ENCODE peak calls at places on chromosomes 6 and 20, in eight cellular contexts. O is body of pancreas, F is mesothelial cell of epicardium, C is WERI-Rb-1, U is mucosa of descending colon, D is GM23338, W is AG10803, I is fibroblast of the aortic adventitia. G is an unnamed sample.

GRCh38 chr6:99064769-99065168 is 117.0 kb upstream of the FBXL4 start:
- DNase-seq in I (no peak), F (no peak), U (no peak), W (no peak), O (no peak), D (no peak), C (no peak), G (no peak)

GRCh38 chr20:53070714-53071392 is 98.7 kb downstream of the TSHZ2 start:
- DNase-seq in D (no peak), U (no peak), C (no peak), O (no peak), W (no peak), F (no peak), I (no peak), G (no peak)

GRCh38 chr6:42498473-42499128 is 46.9 kb upstream of the TRERF1 start:
- DNase-seq in O (no peak), I (no peak), D (peak), C (peak), W (no peak), F (no peak), U (peak), G (no peak)

GRCh38 chr6:15243994-15244604 is 1.8 kb upstream of the JARID2 start:
- DNase-seq in D (peak), I (no peak), W (no peak), O (peak), F (peak), C (no peak), U (no peak), G (no peak)

GRCh38 chr20:35947489-35947888 is 6.8 kb downstream of the SCAND1 start:
- DNase-seq in U (no peak), W (peak), D (peak), C (peak), I (peak), O (no peak), F (no peak), G (peak)

GRCh38 chr6:170487707-170488329 is 65.3 kb downstream of the PSMB1 start:
- DNase-seq in O (no peak), F (no peak), D (no peak), W (no peak), I (no peak), C (no peak), U (no peak), G (no peak)

GRCh38 chr20:48638546-48638945 is 189.3 kb downstream of the PREX1 start:
- DNase-seq in O (no peak), C (no peak), W (peak), F (no peak), D (no peak), U (no peak), I (peak), G (no peak)

GRCh38 chr20:62515280-62515679 is 39.5 kb upstream of the GATA5 start:
- DNase-seq in C (no peak), I (no peak), F (no peak), O (no peak), D (no peak), U (no peak), W (no peak), G (no peak)

GRCh38 chr6:106804238-106805016 is 170.1 kb downstream of the CD24 start:
- DNase-seq in U (no peak), D (peak), W (no peak), F (no peak), C (no peak), I (no peak), O (no peak), G (no peak)

GRCh38 chr6:103800131-103800670 is 1059.5 kb downstream of the HACE1 start:
- DNase-seq in D (no peak), I (no peak), W (no peak), O (no peak), U (no peak), F (no peak), C (peak), G (no peak)

GRCh38 chr6:26351544-26351953 is 13.4 kb upstream of the BTN3A2 start:
- DNase-seq in U (no peak), I (peak), O (no peak), F (no peak), D (no peak), C (peak), W (peak), G (no peak)

GRCh38 chr6:21227486-21227885 is 366.1 kb upstream of the SOX4 start:
- DNase-seq in W (no peak), I (no peak), O (no peak), C (no peak), D (no peak), F (no peak), U (no peak), G (no peak)

GRCh38 chr6:15901141-15902115 is 227.5 kb upstream of the MYLIP start:
- DNase-seq in I (no peak), F (no peak), D (no peak), O (no peak), C (no peak), W (no peak), U (peak), G (no peak)

GRCh38 chr6:21299216-21299615 is 294.3 kb upstream of the SOX4 start:
- DNase-seq in D (no peak), O (no peak), W (no peak), F (no peak), U (no peak), I (no peak), C (no peak), G (no peak)

GRCh38 chr6:149834513-149835481 is 29.4 kb downstream of the LRP11 start:
- DNase-seq in U (peak), I (peak), C (peak), F (peak), D (peak), W (peak), O (peak), G (peak)

GRCh38 chr6:3791526-3792212 is 40.2 kb upstream of the PXDC1 start:
- DNase-seq in U (no peak), F (no peak), W (no peak), D (no peak), O (no peak), I (no peak), C (no peak), G (no peak)

GRCh38 chr20:34708621-34709043 is 4.5 kb downstream of the TP53INP2 start:
- DNase-seq in C (peak), W (peak), I (peak), D (peak), U (peak), F (peak), O (peak), G (peak)

GRCh38 chr6:141969201-141969600 is 163.5 kb upstream of the GJE1 start:
- DNase-seq in U (no peak), O (no peak), D (no peak), C (no peak), I (peak), W (no peak), F (no peak), G (no peak)

GRCh38 chr6:32685603-32686002 is 19.1 kb upstream of the HLA-DQB1 start:
- DNase-seq in I (no peak), O (no peak), D (no peak), U (peak), C (no peak), W (peak), F (no peak), G (no peak)

GRCh38 chr20:33306228-33306627 is 23.2 kb downstream of the BPIFB1 start:
- DNase-seq in U (no peak), F (no peak), I (no peak), C (no peak), D (no peak), W (no peak), O (no peak), G (no peak)

GRCh38 chr6:137571854-137572253 is 77.7 kb upstream of the OLIG3 start:
- DNase-seq in U (peak), O (peak), D (peak), F (no peak), W (peak), C (peak), I (peak), G (peak)

GRCh38 chr6:163707385-163708355 is 293.2 kb downstream of the QKI start:
- DNase-seq in C (no peak), O (no peak), U (no peak), F (no peak), I (no peak), W (no peak), D (no peak), G (no peak)

DNA sequence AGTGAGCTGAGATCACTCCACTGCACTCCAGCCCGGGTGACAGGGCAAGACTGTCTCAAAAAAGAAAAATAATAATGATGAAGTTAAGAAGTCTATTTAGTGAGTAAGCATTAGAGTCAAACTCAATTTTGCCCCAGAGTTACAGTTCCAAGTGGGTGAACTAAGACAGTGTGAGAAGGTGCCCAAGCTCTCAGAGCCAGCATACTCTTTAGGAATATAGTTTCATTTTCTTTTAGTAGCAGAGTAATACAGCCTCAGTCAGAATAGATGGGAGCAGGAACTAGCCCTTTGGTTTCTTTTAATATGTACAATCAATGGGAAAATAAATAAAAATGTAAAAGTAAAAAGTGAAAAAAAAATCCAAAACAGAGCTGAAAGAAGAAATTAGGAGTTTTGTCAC is 87.0 kb upstream of the ADGRF1 start:
- DNase-seq in O (no peak), F (no peak), W (no peak), D (no peak), U (no peak), C (no peak), I (no peak), G (no peak)
- TF ChIP-seq CTCF in O (no peak), F (no peak), W (no peak), D (no peak), U (no peak), C (no peak), I (no peak), G (no peak)

DNA sequence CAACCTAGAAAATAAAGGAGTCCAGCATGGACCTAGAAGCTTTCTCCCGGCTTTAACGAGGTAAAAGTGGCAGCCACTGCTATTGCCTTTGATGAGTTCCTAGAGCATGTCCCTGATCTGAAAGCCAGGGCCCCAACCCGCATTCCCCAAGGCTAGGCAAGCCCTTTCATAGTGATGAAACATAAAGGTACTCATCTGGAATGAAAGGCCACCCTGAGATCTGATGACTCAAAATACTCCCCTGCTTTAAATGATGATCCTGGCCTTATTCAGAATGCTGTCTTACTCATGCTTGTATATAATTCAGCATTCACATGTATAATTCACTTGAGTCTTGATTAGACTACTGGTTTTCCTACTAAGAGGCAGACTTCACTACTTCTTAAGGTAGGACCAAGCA is 21.3 kb downstream of the TTPAL start:
- DNase-seq in U (no peak), I (peak), W (peak), F (no peak), C (no peak), D (no peak), O (no peak), G (no peak)
- TF ChIP-seq CTCF in U (no peak), I (no peak), W (no peak), F (no peak), C (no peak), D (no peak), O (no peak), G (no peak)

GRCh38 chr6:130282234-130282995 is 59.7 kb upstream of the SAMD3 start:
- DNase-seq in C (peak), I (peak), F (no peak), W (peak), O (no peak), U (peak), D (peak), G (no peak)
- TF ChIP-seq CTCF in C (peak), I (peak), F (no peak), W (peak), O (no peak), U (no peak), D (peak), G (no peak)

GRCh38 chr20:2179233-2179580 is 77.6 kb downstream of the STK35 start:
- DNase-seq in C (no peak), I (no peak), D (no peak), W (no peak), U (no peak), F (peak), O (no peak), G (no peak)
- TF ChIP-seq CTCF in C (no peak), I (no peak), D (no peak), W (no peak), U (no peak), F (no peak), O (no peak), G (no peak)

DNA sequence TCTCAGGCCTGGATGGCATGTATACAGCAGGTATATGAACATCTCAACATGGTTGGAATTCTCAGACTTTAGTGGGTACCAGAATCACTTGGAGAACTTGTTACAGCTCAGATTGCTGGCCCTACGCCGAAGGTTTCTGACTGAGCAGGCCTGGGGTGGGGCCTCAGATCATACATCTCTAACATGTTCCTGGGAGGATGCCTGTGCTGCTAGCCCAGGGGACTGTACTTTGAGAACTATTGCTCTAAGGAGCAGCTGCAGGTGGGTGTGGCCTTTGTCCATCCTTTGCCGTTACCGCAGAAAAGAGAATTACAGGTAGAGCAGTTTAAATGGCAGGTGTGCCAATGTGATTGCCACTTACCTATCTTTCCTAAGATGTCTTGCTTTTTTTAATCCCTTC is 310.5 kb upstream of the JAG1 start:
- DNase-seq in D (no peak), F (no peak), U (peak), W (no peak), O (no peak), I (peak), C (no peak), G (no peak)
- TF ChIP-seq CTCF in D (no peak), F (no peak), U (no peak), W (no peak), O (no peak), I (no peak), C (no peak), G (no peak)